ENCODE peak calls at places on chromosomes 4 and X, in nine cellular contexts. One of them, this sample, is unnamed.

GRCh38 chrX:46262299-46262698 is 282.9 kb downstream of the ZNF674 start:
- DNase-seq in myocyte: no peak
- DNase-seq in left ventricle myocardium inferior: no peak
- DNase-seq in right atrium auricular region: no peak
- DNase-seq in chondrocyte: no peak
- DNase-seq in EL: no peak
- DNase-seq in astrocyte: no peak
- DNase-seq in AG08396: no peak
- DNase-seq in stimulated activated naive B cell treated with anti-CD40 and anti-IgM and Interleukin-4, amounts not matched to agents 10 μg/mL and 1 μg/mL and 100 μg/mL, for 72 hours: no peak
- DNase-seq in this sample: no peak

GRCh38 chr4:186557486-186557885 is 2.1 kb upstream of the MTNR1A start:
- DNase-seq in myocyte: peak; percentile 82
- DNase-seq in left ventricle myocardium inferior: no peak
- DNase-seq in right atrium auricular region: no peak
- DNase-seq in chondrocyte: no peak
- DNase-seq in EL: peak; percentile 65
- DNase-seq in astrocyte: peak; percentile 42
- DNase-seq in AG08396: peak; percentile 31
- DNase-seq in stimulated activated naive B cell treated with anti-CD40 and anti-IgM and Interleukin-4, amounts not matched to agents 10 μg/mL and 1 μg/mL and 100 μg/mL, for 72 hours: no peak
- DNase-seq in this sample: no peak

GRCh38 chrX:64975491-64975890 is 759 bp downstream of the ZC4H2 start:
- DNase-seq in myocyte: peak; percentile 62
- DNase-seq in left ventricle myocardium inferior: peak; percentile 13
- DNase-seq in right atrium auricular region: no peak
- DNase-seq in chondrocyte: peak; percentile 83
- DNase-seq in EL: peak; percentile 20
- DNase-seq in astrocyte: peak; percentile 7
- DNase-seq in AG08396: peak; percentile 16
- DNase-seq in stimulated activated naive B cell treated with anti-CD40 and anti-IgM and Interleukin-4, amounts not matched to agents 10 μg/mL and 1 μg/mL and 100 μg/mL, for 72 hours: peak; percentile 6
- DNase-seq in this sample: peak; percentile 84

GRCh38 chr4:183171484-183172267 is 72.6 kb downstream of the WWC2 start:
- DNase-seq in myocyte: no peak
- DNase-seq in left ventricle myocardium inferior: no peak
- DNase-seq in right atrium auricular region: no peak
- DNase-seq in chondrocyte: no peak
- DNase-seq in EL: peak; percentile 34
- DNase-seq in astrocyte: no peak
- DNase-seq in AG08396: no peak
- DNase-seq in stimulated activated naive B cell treated with anti-CD40 and anti-IgM and Interleukin-4, amounts not matched to agents 10 μg/mL and 1 μg/mL and 100 μg/mL, for 72 hours: no peak
- DNase-seq in this sample: no peak

GRCh38 chr4:184287697-184288255 is 70.1 kb upstream of the ENPP6 start:
- DNase-seq in myocyte: no peak
- DNase-seq in left ventricle myocardium inferior: no peak
- DNase-seq in right atrium auricular region: peak; percentile 58
- DNase-seq in chondrocyte: no peak
- DNase-seq in EL: peak; percentile 40
- DNase-seq in astrocyte: no peak
- DNase-seq in AG08396: peak; percentile 55
- DNase-seq in stimulated activated naive B cell treated with anti-CD40 and anti-IgM and Interleukin-4, amounts not matched to agents 10 μg/mL and 1 μg/mL and 100 μg/mL, for 72 hours: no peak
- DNase-seq in this sample: no peak

GRCh38 chr4:152278505-152279301 is 257.2 kb downstream of the FBXW7 start:
- DNase-seq in myocyte: no peak
- DNase-seq in left ventricle myocardium inferior: no peak
- DNase-seq in right atrium auricular region: no peak
- DNase-seq in chondrocyte: no peak
- DNase-seq in EL: no peak
- DNase-seq in astrocyte: no peak
- DNase-seq in AG08396: no peak
- DNase-seq in stimulated activated naive B cell treated with anti-CD40 and anti-IgM and Interleukin-4, amounts not matched to agents 10 μg/mL and 1 μg/mL and 100 μg/mL, for 72 hours: no peak
- DNase-seq in this sample: no peak

GRCh38 chrX:42944381-42944998 is 166.5 kb upstream of the PPP1R2C start:
- DNase-seq in myocyte: no peak
- DNase-seq in left ventricle myocardium inferior: no peak
- DNase-seq in right atrium auricular region: no peak
- DNase-seq in chondrocyte: no peak
- DNase-seq in EL: no peak
- DNase-seq in astrocyte: no peak
- DNase-seq in AG08396: no peak
- DNase-seq in stimulated activated naive B cell treated with anti-CD40 and anti-IgM and Interleukin-4, amounts not matched to agents 10 μg/mL and 1 μg/mL and 100 μg/mL, for 72 hours: no peak
- DNase-seq in this sample: no peak

GRCh38 chrX:9072281-9072680 is 38.4 kb upstream of the FAM9B start:
- DNase-seq in myocyte: no peak
- DNase-seq in left ventricle myocardium inferior: no peak
- DNase-seq in right atrium auricular region: no peak
- DNase-seq in chondrocyte: no peak
- DNase-seq in EL: peak; percentile 41
- DNase-seq in astrocyte: no peak
- DNase-seq in AG08396: no peak
- DNase-seq in stimulated activated naive B cell treated with anti-CD40 and anti-IgM and Interleukin-4, amounts not matched to agents 10 μg/mL and 1 μg/mL and 100 μg/mL, for 72 hours: no peak
- DNase-seq in this sample: no peak

GRCh38 chr4:92305878-92306520 is 2.2 kb downstream of the GRID2 start:
- DNase-seq in myocyte: no peak
- DNase-seq in left ventricle myocardium inferior: no peak
- DNase-seq in right atrium auricular region: no peak
- DNase-seq in chondrocyte: no peak
- DNase-seq in EL: no peak
- DNase-seq in astrocyte: no peak
- DNase-seq in AG08396: no peak
- DNase-seq in stimulated activated naive B cell treated with anti-CD40 and anti-IgM and Interleukin-4, amounts not matched to agents 10 μg/mL and 1 μg/mL and 100 μg/mL, for 72 hours: no peak
- DNase-seq in this sample: peak; percentile 77

GRCh38 chr4:85956296-85956955 is 403.4 kb downstream of the MAPK10 start:
- DNase-seq in myocyte: no peak
- DNase-seq in left ventricle myocardium inferior: no peak
- DNase-seq in right atrium auricular region: no peak
- DNase-seq in chondrocyte: no peak
- DNase-seq in EL: no peak
- DNase-seq in astrocyte: no peak
- DNase-seq in AG08396: no peak
- DNase-seq in stimulated activated naive B cell treated with anti-CD40 and anti-IgM and Interleukin-4, amounts not matched to agents 10 μg/mL and 1 μg/mL and 100 μg/mL, for 72 hours: no peak
- DNase-seq in this sample: no peak

GRCh38 chrX:20527458-20528099 is 260.9 kb upstream of the RPS6KA3 start:
- DNase-seq in myocyte: no peak
- DNase-seq in left ventricle myocardium inferior: peak; percentile 24
- DNase-seq in right atrium auricular region: no peak
- DNase-seq in chondrocyte: no peak
- DNase-seq in EL: no peak
- DNase-seq in astrocyte: no peak
- DNase-seq in AG08396: no peak
- DNase-seq in stimulated activated naive B cell treated with anti-CD40 and anti-IgM and Interleukin-4, amounts not matched to agents 10 μg/mL and 1 μg/mL and 100 μg/mL, for 72 hours: no peak
- DNase-seq in this sample: no peak

GRCh38 chrX:115906276-115906675 is 264.3 kb upstream of the AGTR2 start:
- DNase-seq in myocyte: no peak
- DNase-seq in left ventricle myocardium inferior: no peak
- DNase-seq in right atrium auricular region: no peak
- DNase-seq in chondrocyte: no peak
- DNase-seq in EL: no peak
- DNase-seq in astrocyte: no peak
- DNase-seq in AG08396: no peak
- DNase-seq in stimulated activated naive B cell treated with anti-CD40 and anti-IgM and Interleukin-4, amounts not matched to agents 10 μg/mL and 1 μg/mL and 100 μg/mL, for 72 hours: no peak
- DNase-seq in this sample: no peak

This sample was measured in osteocyte.